ENCODE peak calls at places on chromosomes 2 and 18, in ten cellular contexts. A, F, M, H, I, N, Q, Z, G and B are unnamed samples.

GRCh38 chr18:23735021-23735464 is 45.8 kb downstream of the LAMA3 start:
- DNase-seq in A (no peak), F (no peak), M (no peak), H (no peak), I (no peak), N (no peak), Q (no peak), Z (no peak), G (peak; percentile 29), B (peak; percentile 86)

GRCh38 chr2:18721038-18721922 is 131.9 kb upstream of the NT5C1B start:
- DNase-seq in A (no peak), F (no peak), M (no peak), H (no peak), I (no peak), N (no peak), Q (no peak), Z (no peak), G (no peak), B (no peak)

GRCh38 chr2:204849887-204850286 is 304.6 kb downstream of the PARD3B start:
- DNase-seq in A (no peak), F (no peak), M (no peak), H (no peak), I (no peak), N (no peak), Q (no peak), Z (no peak), G (no peak), B (no peak)

GRCh38 chr2:98508690-98509054 is 64.0 kb downstream of the INPP4A start:
- DNase-seq in A (peak; percentile 63), F (no peak), M (peak; percentile 64), H (peak; percentile 56), I (peak; percentile 81), N (peak; percentile 78), Q (peak; percentile 76), Z (no peak), G (peak; percentile 76), B (peak; percentile 96)

GRCh38 chr18:43396266-43396665 is 119.0 kb upstream of the SYT4 start:
- DNase-seq in A (no peak), F (no peak), M (no peak), H (no peak), I (no peak), N (no peak), Q (no peak), Z (no peak), G (peak; percentile 9), B (peak; percentile 34)

GRCh38 chr2:29249666-29250253 is 134.5 kb downstream of the CLIP4 start:
- DNase-seq in A (no peak), F (no peak), M (no peak), H (no peak), I (no peak), N (no peak), Q (no peak), Z (no peak), G (no peak), B (no peak)

GRCh38 chr18:21262979-21263378 is 20.9 kb downstream of the GREB1L start:
- DNase-seq in A (no peak), F (no peak), M (no peak), H (no peak), I (no peak), N (no peak), Q (no peak), Z (no peak), G (peak; percentile 20), B (no peak)

GRCh38 chr2:176427549-176427948 is 158.3 kb downstream of the MTX2 start:
- DNase-seq in A (no peak), F (no peak), M (no peak), H (no peak), I (no peak), N (no peak), Q (no peak), Z (no peak), G (no peak), B (no peak)

GRCh38 chr18:2774669-2775068 is 72.1 kb upstream of the EMILIN2 start:
- DNase-seq in A (no peak), F (no peak), M (no peak), H (no peak), I (no peak), N (no peak), Q (no peak), Z (no peak), G (no peak), B (no peak)

GRCh38 chr18:77108001-77108692 is 24.4 kb downstream of the MBP start:
- DNase-seq in A (no peak), F (no peak), M (peak; percentile 65), H (no peak), I (peak; percentile 66), N (peak; percentile 78), Q (peak; percentile 82), Z (peak; percentile 66), G (peak; percentile 96), B (peak; percentile 90)

GRCh38 chr2:66110071-66110470 is 324.9 kb upstream of the MEIS1 start:
- DNase-seq in A (no peak), F (no peak), M (no peak), H (no peak), I (no peak), N (no peak), Q (no peak), Z (no peak), G (no peak), B (no peak)

GRCh38 chr2:21676056-21676455 is 552.3 kb downstream of the TDRD15 start:
- DNase-seq in A (no peak), F (no peak), M (no peak), H (no peak), I (no peak), N (no peak), Q (no peak), Z (no peak), G (no peak), B (no peak)

GRCh38 chr2:127652786-127653357 is 6.9 kb downstream of the GPR17 start:
- DNase-seq in A (no peak), F (no peak), M (peak; percentile 26), H (no peak), I (no peak), N (no peak), Q (no peak), Z (no peak), G (no peak), B (no peak)

GRCh38 chr2:55160422-55160821 is 71.7 kb downstream of the CLHC1 start:
- DNase-seq in A (no peak), F (no peak), M (no peak), H (no peak), I (no peak), N (no peak), Q (no peak), Z (no peak), G (no peak), B (no peak)

GRCh38 chr2:36492216-36492945 is 105.6 kb downstream of the FEZ2 start:
- DNase-seq in A (no peak), F (no peak), M (no peak), H (no peak), I (no peak), N (no peak), Q (no peak), Z (no peak), G (peak; percentile 93), B (peak; percentile 31)

GRCh38 chr18:13266208-13267100 is 47.9 kb downstream of the LDLRAD4 start:
- DNase-seq in A (no peak), F (no peak), M (peak; percentile 64), H (peak; percentile 55), I (peak; percentile 20), N (peak; percentile 37), Q (peak; percentile 90), Z (no peak), G (no peak), B (no peak)

DNA sequence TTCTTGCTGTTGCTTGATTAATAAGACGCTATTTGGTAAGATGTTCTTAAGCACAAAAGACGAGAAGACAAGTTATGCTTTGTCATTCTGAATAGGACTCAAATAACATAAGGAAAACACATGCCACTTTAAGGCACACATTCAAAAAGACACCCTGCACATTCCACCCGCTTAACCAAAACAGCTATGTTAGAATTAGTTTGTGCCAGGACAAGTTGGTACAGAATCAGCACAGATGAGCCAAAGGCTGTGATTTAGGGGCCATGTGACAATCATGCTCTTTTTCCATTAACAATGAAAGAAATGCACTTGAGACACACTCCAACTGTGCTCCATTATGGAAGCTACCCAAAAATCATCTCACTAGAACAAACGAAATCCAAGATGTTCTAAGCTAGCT is 3.4 kb downstream of the STARD7 start:
- DNase-seq in A (no peak), F (no peak), M (no peak), H (no peak), I (no peak), N (no peak), Q (no peak), Z (no peak), G (peak; percentile 20), B (no peak)
- H3K4me1 ChIP-seq in A (peaks cover 62% of the 10 kb centered on the region), F (peaks cover 82% of the 10 kb centered on the region), M (peaks cover 85% of the 10 kb centered on the region), H (peaks cover 95% of the 10 kb centered on the region), I (peaks cover 83% of the 10 kb centered on the region), N (peaks cover 5% of the 10 kb centered on the region), Q (peaks cover 84% of the 10 kb centered on the region), Z (peaks cover 22% of the 10 kb centered on the region), G (peaks cover 15% of the 10 kb centered on the region), B (peaks cover 37% of the 10 kb centered on the region)

GRCh38 chr18:55780591-55781071 is 192.6 kb upstream of the TCF4 start:
- DNase-seq in A (no peak), F (no peak), M (no peak), H (no peak), I (no peak), N (no peak), Q (no peak), Z (no peak), G (peak; percentile 64), B (peak; percentile 40)
- H3K27ac ChIP-seq in A (no peak overlapping the region), F (no peak overlapping the region), M (peak overlapping the region; percentile 91), H (peak overlapping the region; percentile 94), I (peak overlapping the region; percentile 84), N (peak overlapping the region; percentile 86), Q (no peak overlapping the region), Z (peak overlapping the region; percentile 4), G (no peak overlapping the region), B (no peak overlapping the region)

GRCh38 chr2:59570818-59571217 is 982.6 kb downstream of the BCL11A start:
- DNase-seq in A (no peak), F (no peak), M (no peak), H (no peak), I (no peak), N (no peak), Q (no peak), Z (no peak), G (no peak), B (no peak)
- H3K4me3 ChIP-seq in A (no peak overlapping the region), F (no peak overlapping the region), M (no peak overlapping the region), H (no peak overlapping the region), I (no peak overlapping the region), N (no peak overlapping the region), Q (no peak overlapping the region), Z (no peak overlapping the region), G (no peak overlapping the region), B (no peak overlapping the region)

DNA sequence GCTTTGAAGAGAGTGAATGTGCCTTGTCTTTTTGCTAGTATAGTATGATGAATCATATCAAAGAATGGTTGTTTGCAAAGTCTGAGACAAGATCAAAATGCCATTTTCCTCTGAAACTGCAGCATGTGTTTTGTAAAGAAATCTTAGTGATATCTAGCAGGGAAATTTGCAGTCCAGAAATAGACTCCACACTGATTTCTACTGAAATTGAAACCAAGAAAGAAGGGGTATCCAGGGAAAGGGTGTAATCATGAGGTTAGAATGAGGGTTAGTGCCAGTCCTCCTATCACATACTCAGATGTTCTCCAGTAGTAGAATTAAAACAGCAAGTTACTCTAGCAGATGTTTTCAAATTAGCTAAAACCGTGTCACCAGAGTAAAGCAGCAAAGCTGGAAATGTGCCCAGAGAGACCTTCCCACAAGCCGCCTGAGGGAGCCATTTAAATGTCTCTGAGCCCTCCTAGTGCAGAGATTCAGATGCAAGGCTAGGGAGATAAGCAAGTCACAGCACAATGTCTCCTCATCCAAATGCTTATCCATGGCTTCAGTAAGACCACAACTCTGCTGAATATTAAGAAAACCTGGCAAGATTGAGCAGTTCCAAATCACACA is 4.9 kb downstream of the DLGAP1 start:
- DNase-seq in A (no peak), F (no peak), M (no peak), H (no peak), I (no peak), N (no peak), Q (no peak), Z (no peak), G (peak; percentile 1), B (no peak)
- H3K4me1 ChIP-seq in A (no peaks in the 10 kb centered on the region), F (no peaks in the 10 kb centered on the region), M (peaks cover 15% of the 10 kb centered on the region), H (peaks cover 14% of the 10 kb centered on the region), I (peaks cover 12% of the 10 kb centered on the region), N (no peaks in the 10 kb centered on the region), Q (peaks cover 24% of the 10 kb centered on the region), Z (no peaks in the 10 kb centered on the region), G (no peaks in the 10 kb centered on the region), B (no peaks in the 10 kb centered on the region)